ENCODE peak calls at places on chromosomes 6 and 20, in seven cellular contexts. D, T, L, N, I, V and U are unnamed samples.

GRCh38 chr6:79718509-79719247 is 87.5 kb downstream of the SH3BGRL2 start:
- DNase-seq in L (no peak), V (no peak), N (no peak), T (peak), D (no peak), I (no peak), U (no peak)

GRCh38 chr6:151284431-151285060 is 44.8 kb downstream of the AKAP12 start:
- DNase-seq in L (no peak), V (no peak), D (no peak), T (no peak), N (no peak), I (no peak), U (no peak)

GRCh38 chr6:80210618-80211017 is 104.1 kb downstream of the BCKDHB start:
- DNase-seq in N (no peak), D (peak), T (no peak), V (no peak), L (peak), I (peak), U (peak)

GRCh38 chr6:18503588-18504231 is 116.6 kb downstream of the RNF144B start:
- DNase-seq in T (peak), I (peak), N (peak), D (peak), L (peak), V (peak), U (peak)

GRCh38 chr6:27669278-27669797 is 196.4 kb upstream of the ZNF184 start:
- DNase-seq in T (no peak), V (no peak), I (peak), N (no peak), L (no peak), D (no peak), U (no peak)

GRCh38 chr6:80832337-80832736 is 725.9 kb downstream of the BCKDHB start:
- DNase-seq in V (no peak), N (no peak), I (no peak), L (no peak), T (no peak), D (no peak), U (no peak)

GRCh38 chr6:129671442-129672344 is 38.3 kb downstream of the ARHGAP18 start:
- DNase-seq in I (no peak), N (no peak), D (no peak), T (no peak), V (no peak), L (no peak), U (peak)

GRCh38 chr6:72865467-72865866 is 243.6 kb downstream of the KCNQ5 start:
- DNase-seq in I (peak), T (peak), L (no peak), D (no peak), V (no peak), N (no peak), U (no peak)

GRCh38 chr20:13402171-13402760 is 181.2 kb downstream of the ISM1 start:
- DNase-seq in T (no peak), D (no peak), V (no peak), I (no peak), L (no peak), N (no peak), U (no peak)

GRCh38 chr6:22028403-22028802 is 268.4 kb downstream of the PRL start:
- DNase-seq in D (no peak), V (no peak), N (no peak), T (no peak), L (no peak), I (no peak), U (no peak)

GRCh38 chr20:10578607-10579006 is 95.2 kb downstream of the JAG1 start:
- DNase-seq in L (no peak), N (no peak), I (peak), D (no peak), V (no peak), T (peak), U (no peak)

GRCh38 chr6:119174879-119175817 is 96.7 kb upstream of the FAM184A start:
- DNase-seq in I (no peak), L (no peak), V (peak), N (no peak), D (no peak), T (peak), U (no peak)

GRCh38 chr6:77030929-77031674 is 432.2 kb downstream of the HTR1B start:
- DNase-seq in D (no peak), V (no peak), N (no peak), L (no peak), I (peak), T (no peak), U (no peak)

GRCh38 chr20:2137552-2138201 is 36.0 kb downstream of the STK35 start:
- DNase-seq in L (no peak), I (peak), T (peak), N (no peak), D (no peak), V (no peak), U (no peak)

GRCh38 chr6:158869010-158869603 is 49.9 kb upstream of the EZR start:
- DNase-seq in I (no peak), T (no peak), D (no peak), N (peak), V (peak), L (peak), U (peak)

GRCh38 chr6:128696651-128697391 is 176.4 kb upstream of the PTPRK start:
- DNase-seq in N (no peak), L (no peak), I (peak), D (no peak), T (peak), V (no peak), U (peak)

GRCh38 chr6:157014871-157015270 is 237.7 kb downstream of the ARID1B start:
- DNase-seq in D (no peak), V (no peak), I (no peak), L (no peak), T (no peak), N (no peak), U (no peak)

GRCh38 chr6:35648203-35648602 is 40.5 kb downstream of the FKBP5 start:
- DNase-seq in I (no peak), V (no peak), L (no peak), N (no peak), T (no peak), D (no peak), U (no peak)

GRCh38 chr6:149334201-149334600 is 16.7 kb downstream of the TAB2 start:
- DNase-seq in L (no peak), T (peak), N (no peak), V (no peak), I (peak), D (no peak), U (no peak)

GRCh38 chr6:108798672-108799355 is 49.4 kb upstream of the ARMC2 start:
- DNase-seq in N (no peak), I (no peak), T (no peak), V (peak), D (no peak), L (no peak), U (peak)

GRCh38 chr6:116586276-116586675 is 15.0 kb downstream of the RWDD1 start:
- DNase-seq in I (no peak), N (no peak), D (no peak), T (no peak), L (no peak), V (no peak), U (no peak)

GRCh38 chr6:161493731-161494130 is 219.9 kb upstream of the AGPAT4 start:
- DNase-seq in D (no peak), V (no peak), N (no peak), I (no peak), L (no peak), T (no peak), U (no peak)

DNA sequence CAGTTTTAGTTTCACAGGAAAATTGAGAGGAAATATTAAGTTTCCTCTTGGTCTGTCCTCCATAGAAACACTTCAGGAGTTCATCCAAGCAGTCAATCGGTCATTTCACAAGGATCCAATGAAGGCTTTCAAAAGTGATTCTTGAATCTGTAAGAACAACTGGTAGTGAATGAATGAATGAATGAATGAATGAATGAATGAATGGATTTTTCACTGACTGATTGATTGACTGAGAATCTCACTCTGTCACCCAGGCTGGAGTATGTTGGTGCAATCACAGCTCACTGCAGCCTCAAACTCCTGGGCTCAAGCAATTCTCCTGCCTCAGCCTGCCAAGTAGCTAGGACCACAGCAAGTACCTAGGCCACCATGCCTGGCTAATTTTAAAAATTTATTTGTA is 39.4 kb upstream of the TAF8 start:
- DNase-seq in V (no peak), L (no peak), I (no peak), T (no peak), D (no peak), N (no peak), U (no peak)
- H3K4me2 ChIP-seq in V (no peak), L (no peak), I (no peak), T (no peak), D (no peak), N (no peak), U (no peak)

DNA sequence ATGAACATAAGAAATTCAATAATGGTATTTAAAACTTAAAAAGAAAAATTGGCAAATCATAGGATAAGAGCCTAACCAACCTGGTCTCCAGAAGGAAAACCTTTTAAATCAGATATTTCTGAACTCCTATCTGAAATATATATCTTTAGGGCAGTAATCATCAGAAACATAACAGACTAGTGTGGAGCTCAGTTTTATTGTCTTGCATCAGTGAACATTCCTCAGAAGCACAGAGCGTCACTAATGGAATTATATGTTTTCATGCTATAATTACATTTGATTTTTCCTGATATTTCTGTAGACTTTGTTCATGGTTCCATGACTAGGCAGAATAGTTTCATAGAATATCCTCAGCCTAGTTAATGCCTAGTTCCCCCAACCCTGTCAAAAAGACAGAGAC is 262.2 kb downstream of the EYA4 start:
- DNase-seq in I (peak), T (no peak), V (no peak), N (no peak), L (no peak), D (no peak), U (no peak)
- H4K8ac ChIP-seq in I (no peak), T (no peak), V (no peak), N (no peak), L (no peak), D (no peak), U (no peak)

DNA sequence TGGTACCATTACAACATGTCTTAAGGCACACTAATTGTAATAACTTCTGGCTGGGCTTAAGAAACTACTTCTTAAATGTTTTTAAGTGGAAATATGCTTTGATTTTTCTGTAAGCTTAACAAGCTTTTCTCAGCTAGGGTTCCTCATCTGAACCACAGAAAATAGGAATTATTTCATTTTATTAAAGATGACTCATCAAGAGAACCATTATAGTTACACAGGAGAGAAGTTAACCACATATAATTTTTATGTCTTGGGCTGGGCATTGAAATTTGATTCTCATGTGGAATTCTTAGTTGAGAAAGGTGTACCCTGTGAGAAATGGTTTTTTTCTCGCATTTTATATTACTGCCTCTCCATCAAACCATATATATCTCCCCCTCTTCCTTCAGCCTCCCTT is 75.1 kb downstream of the QKI start:
- DNase-seq in V (no peak), L (no peak), N (no peak), D (no peak), I (no peak), T (peak), U (no peak)
- H3K4me2 ChIP-seq in V (no peak), L (no peak), N (no peak), D (no peak), I (no peak), T (no peak), U (no peak)

GRCh38 chr6:168501561-168501960 is 60.6 kb downstream of the SMOC2 start:
- DNase-seq in D (no peak), I (no peak), V (no peak), L (no peak), T (no peak), N (no peak), U (no peak)

GRCh38 chr6:168496932-168497331 is 55.9 kb downstream of the SMOC2 start:
- DNase-seq in T (no peak), L (peak), N (no peak), D (no peak), I (no peak), V (no peak), U (no peak)

GRCh38 chr6:168500519-168500918 is 59.5 kb downstream of the SMOC2 start:
- DNase-seq in N (no peak), L (no peak), I (no peak), D (no peak), T (no peak), V (no peak), U (no peak)

GRCh38 chr6:168497381-168497780 is 56.4 kb downstream of the SMOC2 start:
- DNase-seq in D (no peak), V (no peak), I (no peak), L (no peak), T (no peak), N (no peak), U (no peak)

GRCh38 chr6:168499045-168499650 is 58.2 kb downstream of the SMOC2 start:
- DNase-seq in V (peak), D (no peak), I (no peak), N (no peak), T (no peak), L (no peak), U (no peak)
- H4K8ac ChIP-seq in V (no peak), D (no peak), I (no peak), N (no peak), T (no peak), L (no peak), U (no peak)

GRCh38 chr6:17281497-17282481 is 628 bp downstream of the RBM24 start:
- DNase-seq in L (peak), V (no peak), T (peak), N (peak), D (no peak), I (peak), U (peak)

GRCh38 chr6:17281100-17281496 is at the start of gene RBM24:
- DNase-seq in I (peak), D (no peak), T (peak), N (peak), L (peak), V (peak), U (peak)

GRCh38 chr6:17280552-17281090 is 540 bp upstream of the RBM24 start:
- DNase-seq in L (peak), T (no peak), D (no peak), I (peak), V (peak), N (peak), U (peak)

GRCh38 chr6:17280138-17280537 is 1.0 kb upstream of the RBM24 start:
- DNase-seq in V (no peak), D (no peak), L (no peak), I (peak), T (no peak), N (no peak), U (peak)

GRCh38 chr6:17283074-17283473 is 1.9 kb downstream of the RBM24 start:
- DNase-seq in N (no peak), V (no peak), D (no peak), L (no peak), T (no peak), I (no peak), U (no peak)
- H3K4me2 ChIP-seq in N (no peak), V (no peak), D (no peak), L (no peak), T (peak), I (no peak), U (no peak)

GRCh38 chr6:122809001-122809400 is 19.9 kb downstream of the SMPDL3A start:
- DNase-seq in N (no peak), V (no peak), I (peak), T (peak), D (no peak), L (no peak), U (no peak)
- H4K8ac ChIP-seq in N (no peak), V (no peak), I (no peak), T (no peak), D (no peak), L (no peak), U (no peak)

GRCh38 chr6:142870787-142871371 is 74.1 kb downstream of the HIVEP2 start:
- DNase-seq in I (no peak), D (no peak), T (no peak), L (no peak), V (no peak), N (no peak), U (no peak)

GRCh38 chr6:142868917-142869316 is 76.1 kb downstream of the HIVEP2 start:
- DNase-seq in L (no peak), I (no peak), V (peak), N (no peak), T (no peak), D (no peak), U (peak)

GRCh38 chr6:142874676-142875075 is 70.3 kb downstream of the HIVEP2 start:
- DNase-seq in V (peak), D (no peak), L (no peak), T (no peak), I (no peak), N (no peak), U (peak)

GRCh38 chr6:142872376-142872775 is 72.6 kb downstream of the HIVEP2 start:
- DNase-seq in T (peak), N (no peak), V (no peak), I (no peak), L (no peak), D (no peak), U (no peak)

DNA sequence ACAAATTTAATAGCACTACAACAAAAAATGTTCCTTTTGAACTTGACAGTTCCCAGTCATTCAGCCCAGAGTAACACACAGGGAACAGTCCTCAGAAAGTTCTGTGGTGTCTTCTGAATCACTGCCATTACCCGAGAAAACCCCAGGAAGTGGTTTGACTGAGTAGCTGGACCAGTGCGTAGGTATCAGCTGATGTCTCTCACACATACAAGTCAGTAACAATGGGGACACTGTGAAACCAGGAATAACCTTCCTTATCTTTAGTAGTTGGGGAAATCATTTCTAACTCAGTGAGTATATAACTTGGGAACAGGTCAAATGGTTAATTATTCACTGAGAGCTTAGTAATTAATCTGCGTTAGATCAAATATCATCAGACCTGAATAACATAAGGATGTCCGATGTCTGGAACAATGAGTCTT is 73.1 kb downstream of the HIVEP2 start:
- DNase-seq in V (no peak), I (peak), N (no peak), L (no peak), T (peak), D (no peak), U (no peak)
- H3K4me2 ChIP-seq in V (no peak), I (peak), N (no peak), L (no peak), T (peak), D (no peak), U (no peak)